ENCODE peak calls at places on chromosome 2, in eight cellular contexts. X is sigmoid colon; I is CD8-positive, alpha-beta memory T cell; V is lower lobe of right lung; G is brain microvascular endothelial cell; T is IMR-90; Q is bronchial epithelial cell; M is Caco-2. Y is an unnamed sample.

GRCh38 chr2:16425462-16426336 is 239.9 kb downstream of the CYRIA start:
- DNase-seq in Q (peak), G (no peak), X (no peak), I (no peak), T (no peak), V (peak), M (peak), Y (no peak)

GRCh38 chr2:216315817-216316603 is 56.3 kb downstream of the MARCHF4 start:
- DNase-seq in I (no peak), V (no peak), Q (peak), X (no peak), M (peak), G (peak), T (peak), Y (peak)

GRCh38 chr2:201196003-201196402 is 13.1 kb downstream of the CASP10 start:
- DNase-seq in M (no peak), X (no peak), V (no peak), G (no peak), Q (no peak), I (no peak), T (no peak), Y (no peak)

GRCh38 chr2:197868136-197868535 is 63.7 kb downstream of the PLCL1 start:
- DNase-seq in G (no peak), V (no peak), T (no peak), X (no peak), M (no peak), I (no peak), Q (no peak), Y (no peak)

GRCh38 chr2:240564571-240565266 is 3.6 kb upstream of the RNPEPL1 start:
- DNase-seq in Q (peak), T (peak), G (no peak), M (no peak), I (peak), X (no peak), V (no peak), Y (no peak)

GRCh38 chr2:12456293-12457151 is 260.2 kb upstream of the TRIB2 start:
- DNase-seq in Q (peak), I (peak), V (peak), T (peak), M (peak), G (peak), X (peak), Y (peak)

GRCh38 chr2:73931531-73932500 is 5.1 kb downstream of the DGUOK start:
- DNase-seq in V (no peak), G (peak), Q (peak), M (no peak), I (no peak), X (no peak), T (peak), Y (peak)

GRCh38 chr2:206245178-206245778 is 29.2 kb upstream of the ZDBF2 start:
- DNase-seq in G (no peak), V (no peak), Q (no peak), M (no peak), T (no peak), X (no peak), I (no peak), Y (no peak)

GRCh38 chr2:100786297-100786658 is 33.7 kb upstream of the NPAS2 start:
- DNase-seq in V (peak), G (peak), M (no peak), X (no peak), I (no peak), Q (peak), T (peak), Y (peak)

GRCh38 chr2:223076573-223076972 is 24.6 kb downstream of the KCNE4 start:
- DNase-seq in Q (peak), T (peak), V (no peak), I (no peak), X (no peak), M (no peak), G (peak), Y (no peak)

GRCh38 chr2:24768013-24768412 is 25.2 kb downstream of the PTRHD1 start:
- DNase-seq in X (no peak), I (no peak), M (peak), T (no peak), V (peak), Q (no peak), G (no peak), Y (no peak)

GRCh38 chr2:18368008-18368407 is 192.4 kb downstream of the RDH14 start:
- DNase-seq in I (no peak), Q (peak), V (no peak), M (no peak), G (no peak), X (no peak), T (peak), Y (no peak)

GRCh38 chr2:75632813-75633212 is 13.8 kb upstream of the MRPL19 start:
- DNase-seq in X (no peak), I (no peak), Q (no peak), G (no peak), M (no peak), V (no peak), T (no peak), Y (no peak)

GRCh38 chr2:234496442-234496834 is 443 bp downstream of the ARL4C start:
- DNase-seq in Q (peak), T (no peak), I (peak), G (peak), M (no peak), V (no peak), X (no peak), Y (no peak)

GRCh38 chr2:52445720-52446119 is 1321.9 kb upstream of the CHAC2 start:
- DNase-seq in Q (no peak), M (no peak), X (no peak), I (no peak), G (no peak), T (peak), V (no peak), Y (no peak)

DNA sequence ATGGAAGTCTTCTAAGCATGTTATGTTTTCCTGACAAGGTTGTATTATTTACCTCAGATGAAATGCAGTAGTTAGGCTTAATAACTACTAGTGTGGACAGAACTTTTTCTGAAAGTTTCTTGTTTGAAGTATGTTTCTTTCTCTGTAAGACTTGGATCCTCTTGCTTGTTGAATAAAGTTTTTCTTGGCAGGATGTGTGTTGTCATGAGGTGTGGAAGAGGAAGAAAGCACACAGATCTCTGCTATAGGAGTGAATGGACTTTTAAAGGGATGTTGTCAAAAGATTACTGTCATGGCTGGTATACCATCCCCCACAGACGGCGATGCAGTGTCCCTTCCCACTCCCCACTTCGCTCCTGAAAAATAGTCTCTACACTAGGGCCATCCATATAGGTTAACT is 2.6 kb downstream of the CAB39 start:
- DNase-seq in V (no peak), Q (no peak), M (no peak), X (no peak), G (no peak), I (no peak), T (peak), Y (no peak)
- H3K4me3 ChIP-seq in V (peak), Q (no peak), M (no peak), X (no peak), G (no peak), I (peak), T (no peak), Y (peak)

DNA sequence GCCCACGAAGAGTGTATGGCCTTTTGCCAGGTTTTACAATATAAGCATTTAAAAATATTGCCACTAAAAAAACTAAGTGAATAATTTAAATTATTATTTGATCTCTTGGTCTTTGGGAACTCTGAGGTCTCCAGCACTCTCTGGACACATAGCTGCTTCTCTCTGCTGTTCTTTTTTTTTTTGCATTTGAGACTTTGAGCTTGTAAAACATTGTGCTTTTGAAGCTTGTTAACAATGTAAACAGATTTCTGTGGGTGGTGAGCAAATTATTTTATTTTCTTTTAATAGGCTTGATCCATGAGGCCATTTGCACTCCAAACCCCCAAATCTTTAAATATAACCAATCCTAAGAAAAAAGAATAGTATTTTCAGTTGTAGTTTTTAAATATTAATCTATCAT is 42.0 kb downstream of the DCAF17 start:
- DNase-seq in V (no peak), Q (no peak), T (no peak), G (no peak), I (no peak), M (no peak), X (no peak), Y (no peak)
- H3K4me3 ChIP-seq in V (no peak), Q (no peak), T (no peak), G (no peak), I (no peak), M (no peak), X (no peak), Y (no peak)

GRCh38 chr2:44928660-44929471 is 12.6 kb upstream of the SIX3 start:
- DNase-seq in X (no peak), M (no peak), I (no peak), T (no peak), G (no peak), Q (no peak), V (no peak), Y (no peak)

GRCh38 chr2:44926957-44927356 is 14.5 kb upstream of the SIX3 start:
- DNase-seq in T (no peak), X (no peak), G (no peak), Q (no peak), M (no peak), I (no peak), V (no peak), Y (no peak)

GRCh38 chr2:44930274-44930826 is 11.2 kb upstream of the SIX3 start:
- DNase-seq in M (no peak), Q (no peak), X (no peak), G (no peak), V (no peak), I (no peak), T (no peak), Y (no peak)

GRCh38 chr2:44929680-44930273 is 11.7 kb upstream of the SIX3 start:
- DNase-seq in V (peak), X (no peak), I (no peak), G (no peak), M (no peak), Q (no peak), T (no peak), Y (no peak)

DNA sequence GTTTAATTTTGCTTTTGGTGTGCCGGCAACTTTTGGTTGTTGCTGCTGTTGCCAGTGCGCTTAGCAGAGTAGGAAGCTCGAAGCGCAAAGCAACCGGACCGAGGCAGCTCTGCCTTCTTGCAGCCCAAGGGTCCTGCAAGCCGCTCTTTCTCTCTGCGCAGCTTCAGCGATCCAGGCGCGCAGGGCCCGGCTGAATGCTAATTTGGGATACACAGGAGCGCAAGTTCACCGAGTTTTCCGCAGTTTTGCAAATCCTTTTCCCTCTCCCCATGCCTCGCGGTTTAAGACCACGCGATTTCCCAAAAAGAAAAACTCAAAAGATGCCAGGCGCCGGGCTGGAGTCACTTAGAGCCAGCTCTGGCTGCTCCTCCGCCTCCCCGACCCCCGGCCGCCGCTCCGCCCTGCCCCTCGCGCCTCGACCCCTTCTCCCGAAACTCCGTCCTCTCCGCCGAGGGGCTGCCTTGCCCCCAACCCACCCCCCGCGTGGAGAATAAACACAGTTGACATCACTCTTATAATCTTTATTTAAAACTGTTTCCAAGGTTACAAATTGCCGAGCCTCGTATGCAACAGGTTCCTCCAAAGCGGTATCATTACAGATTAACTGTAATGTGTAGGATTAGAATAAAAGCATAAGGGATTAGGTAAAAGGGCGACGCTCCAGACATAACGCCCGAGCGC is 13.4 kb upstream of the SIX3 start:
- DNase-seq in T (no peak), X (no peak), V (no peak), Q (no peak), G (no peak), M (no peak), I (no peak), Y (no peak)
- H3K4me3 ChIP-seq in T (no peak), X (no peak), V (peak), Q (no peak), G (no peak), M (no peak), I (no peak), Y (no peak)

DNA sequence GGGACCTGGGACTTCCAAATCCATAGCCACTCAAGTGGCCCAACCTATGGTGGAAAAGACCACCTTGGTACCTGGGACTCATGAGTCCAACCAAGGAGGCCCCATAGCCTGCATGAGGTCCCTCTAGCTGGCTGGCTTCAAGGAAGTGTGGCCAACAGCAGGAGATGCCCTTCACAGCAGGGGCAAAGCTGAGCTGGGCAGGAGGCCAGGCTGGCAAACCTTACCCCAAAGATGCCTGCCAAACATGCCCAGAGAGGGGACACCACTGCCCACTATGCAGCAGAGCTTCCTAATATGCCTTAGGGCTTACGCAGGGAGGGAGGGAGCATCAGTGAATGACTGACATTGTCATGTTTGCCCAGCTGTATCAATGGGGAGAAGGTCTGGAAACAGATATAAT is 188.0 kb upstream of the GLI2 start:
- DNase-seq in X (no peak), G (no peak), M (no peak), V (no peak), I (no peak), Q (no peak), T (no peak), Y (no peak)
- H3K4me3 ChIP-seq in X (no peak), G (no peak), M (no peak), V (no peak), I (no peak), Q (no peak), T (no peak), Y (no peak)